ENCODE peak calls at places on chromosomes 5 and 9, in nine cellular contexts. One of them, this sample, is unnamed.
A peak's percentile ranks its signal among the peaks of the same experiment; 100 is the strongest.

GRCh38 chr9:35258665-35259474 is 97.1 kb downstream of the UNC13B start:
- DNase-seq in AG10803: peak; percentile 79
- DNase-seq in CD4-positive, alpha-beta T cell: peak; percentile 28
- DNase-seq in tibial artery: peak; percentile 73
- DNase-seq in MCF 10A: peak; percentile 81
- DNase-seq in fibroblast of pulmonary artery: peak; percentile 87
- DNase-seq in GM12878: no peak
- DNase-seq in GM06990: no peak
- DNase-seq in AG09319: peak; percentile 47
- DNase-seq in this sample: peak; percentile 83

GRCh38 chr9:134569626-134570025 is 72.0 kb upstream of the COL5A1 start:
- DNase-seq in MCF 10A: no peak
- DNase-seq in AG10803: no peak
- DNase-seq in tibial artery: no peak
- DNase-seq in GM06990: no peak
- DNase-seq in fibroblast of pulmonary artery: no peak
- DNase-seq in CD4-positive, alpha-beta T cell: no peak
- DNase-seq in AG09319: no peak
- DNase-seq in GM12878: no peak
- DNase-seq in this sample: no peak

GRCh38 chr9:135068776-135069415 is 18.6 kb upstream of the OLFM1 start:
- DNase-seq in fibroblast of pulmonary artery: no peak
- DNase-seq in MCF 10A: no peak
- DNase-seq in GM12878: no peak
- DNase-seq in AG10803: no peak
- DNase-seq in AG09319: no peak
- DNase-seq in tibial artery: peak; percentile 54
- DNase-seq in CD4-positive, alpha-beta T cell: no peak
- DNase-seq in GM06990: no peak
- DNase-seq in this sample: peak; percentile 34

GRCh38 chr5:40834391-40834848 is 602 bp downstream of the RPL37 start:
- DNase-seq in AG09319: no peak
- DNase-seq in MCF 10A: no peak
- DNase-seq in tibial artery: no peak
- DNase-seq in CD4-positive, alpha-beta T cell: peak; percentile 19
- DNase-seq in GM12878: no peak
- DNase-seq in AG10803: peak; percentile 44
- DNase-seq in GM06990: no peak
- DNase-seq in fibroblast of pulmonary artery: peak; percentile 45
- DNase-seq in this sample: peak; percentile 38

GRCh38 chr5:115842089-115842881 is 550 bp downstream of the AP3S1 start:
- DNase-seq in CD4-positive, alpha-beta T cell: peak; percentile 5
- DNase-seq in AG09319: no peak
- DNase-seq in MCF 10A: peak; percentile 33
- DNase-seq in GM06990: no peak
- DNase-seq in GM12878: no peak
- DNase-seq in fibroblast of pulmonary artery: peak; percentile 63
- DNase-seq in AG10803: peak; percentile 44
- DNase-seq in tibial artery: no peak
- DNase-seq in this sample: peak; percentile 56

GRCh38 chr9:97632406-97632991 is 669 bp downstream of the TSTD2 start:
- DNase-seq in GM06990: no peak
- DNase-seq in MCF 10A: no peak
- DNase-seq in AG09319: peak; percentile 59
- DNase-seq in GM12878: no peak
- DNase-seq in AG10803: peak; percentile 80
- DNase-seq in CD4-positive, alpha-beta T cell: no peak
- DNase-seq in fibroblast of pulmonary artery: peak; percentile 83
- DNase-seq in tibial artery: no peak
- DNase-seq in this sample: peak; percentile 63

GRCh38 chr9:114004221-114004716 is 73.8 kb downstream of the AMBP start:
- DNase-seq in GM06990: no peak
- DNase-seq in AG09319: no peak
- DNase-seq in AG10803: no peak
- DNase-seq in CD4-positive, alpha-beta T cell: no peak
- DNase-seq in GM12878: no peak
- DNase-seq in MCF 10A: no peak
- DNase-seq in tibial artery: peak; percentile 92
- DNase-seq in fibroblast of pulmonary artery: peak; percentile 26
- DNase-seq in this sample: peak; percentile 46

GRCh38 chr9:81625969-81626368 is 63.4 kb downstream of the TLE1 start:
- DNase-seq in MCF 10A: no peak
- DNase-seq in CD4-positive, alpha-beta T cell: no peak
- DNase-seq in fibroblast of pulmonary artery: no peak
- DNase-seq in AG09319: no peak
- DNase-seq in GM12878: no peak
- DNase-seq in GM06990: no peak
- DNase-seq in tibial artery: no peak
- DNase-seq in AG10803: no peak
- DNase-seq in this sample: no peak

GRCh38 chr9:37503736-37504135 is 18.0 kb downstream of the POLR1E start:
- DNase-seq in CD4-positive, alpha-beta T cell: peak; percentile 16
- DNase-seq in GM12878: no peak
- DNase-seq in AG09319: no peak
- DNase-seq in fibroblast of pulmonary artery: no peak
- DNase-seq in tibial artery: no peak
- DNase-seq in GM06990: no peak
- DNase-seq in MCF 10A: no peak
- DNase-seq in AG10803: no peak
- DNase-seq in this sample: no peak

GRCh38 chr9:12178634-12179033 is 514.6 kb upstream of the TYRP1 start:
- DNase-seq in MCF 10A: no peak
- DNase-seq in GM12878: no peak
- DNase-seq in AG09319: no peak
- DNase-seq in tibial artery: no peak
- DNase-seq in GM06990: no peak
- DNase-seq in AG10803: no peak
- DNase-seq in CD4-positive, alpha-beta T cell: no peak
- DNase-seq in fibroblast of pulmonary artery: no peak
- DNase-seq in this sample: no peak

GRCh38 chr5:168409601-168410458 is 76.4 kb upstream of the RARS1 start:
- DNase-seq in fibroblast of pulmonary artery: peak; percentile 83
- DNase-seq in GM06990: no peak
- DNase-seq in AG10803: peak; percentile 64
- DNase-seq in AG09319: peak; percentile 7
- DNase-seq in GM12878: peak; percentile 16
- DNase-seq in CD4-positive, alpha-beta T cell: no peak
- DNase-seq in MCF 10A: peak; percentile 83
- DNase-seq in tibial artery: no peak
- DNase-seq in this sample: no peak

GRCh38 chr9:94788706-94789105 is 62.2 kb downstream of the AOPEP start:
- DNase-seq in AG09319: no peak
- DNase-seq in tibial artery: no peak
- DNase-seq in AG10803: no peak
- DNase-seq in MCF 10A: no peak
- DNase-seq in fibroblast of pulmonary artery: no peak
- DNase-seq in GM06990: no peak
- DNase-seq in CD4-positive, alpha-beta T cell: no peak
- DNase-seq in GM12878: no peak
- DNase-seq in this sample: no peak

GRCh38 chr9:116572095-116572748 is 114.9 kb upstream of the TRIM32 start:
- DNase-seq in GM06990: peak; percentile 32
- DNase-seq in GM12878: no peak
- DNase-seq in tibial artery: peak; percentile 87
- DNase-seq in fibroblast of pulmonary artery: peak; percentile 95
- DNase-seq in MCF 10A: peak; percentile 80
- DNase-seq in AG10803: peak; percentile 83
- DNase-seq in CD4-positive, alpha-beta T cell: no peak
- DNase-seq in AG09319: peak; percentile 70
- DNase-seq in this sample: peak; percentile 84

GRCh38 chr9:12816656-12817101 is 41.9 kb downstream of the LURAP1L start:
- DNase-seq in GM12878: no peak
- DNase-seq in MCF 10A: no peak
- DNase-seq in AG10803: no peak
- DNase-seq in GM06990: no peak
- DNase-seq in CD4-positive, alpha-beta T cell: no peak
- DNase-seq in tibial artery: no peak
- DNase-seq in AG09319: no peak
- DNase-seq in fibroblast of pulmonary artery: no peak
- DNase-seq in this sample: no peak

GRCh38 chr5:176319827-176320554 is 41.6 kb downstream of the KIAA1191 start:
- DNase-seq in CD4-positive, alpha-beta T cell: no peak
- DNase-seq in AG09319: no peak
- DNase-seq in GM06990: no peak
- DNase-seq in AG10803: peak; percentile 11
- DNase-seq in tibial artery: no peak
- DNase-seq in fibroblast of pulmonary artery: peak; percentile 21
- DNase-seq in MCF 10A: peak; percentile 25
- DNase-seq in GM12878: no peak
- DNase-seq in this sample: no peak

GRCh38 chr9:35110327-35110758 is 5.3 kb downstream of the ATOSB start:
- DNase-seq in tibial artery: peak; percentile 92
- DNase-seq in CD4-positive, alpha-beta T cell: no peak
- DNase-seq in AG10803: peak; percentile 56
- DNase-seq in GM06990: no peak
- DNase-seq in MCF 10A: peak; percentile 56
- DNase-seq in fibroblast of pulmonary artery: peak; percentile 42
- DNase-seq in AG09319: no peak
- DNase-seq in GM12878: no peak
- DNase-seq in this sample: no peak

GRCh38 chr5:133735346-133735745 is 123.0 kb upstream of the FSTL4 start:
- DNase-seq in AG10803: peak; percentile 12
- DNase-seq in CD4-positive, alpha-beta T cell: no peak
- DNase-seq in AG09319: no peak
- DNase-seq in fibroblast of pulmonary artery: peak; percentile 3
- DNase-seq in MCF 10A: peak; percentile 29
- DNase-seq in GM12878: no peak
- DNase-seq in tibial artery: no peak
- DNase-seq in GM06990: no peak
- DNase-seq in this sample: no peak

GRCh38 chr5:32707394-32707997 is 3.6 kb upstream of the NPR3 start:
- DNase-seq in GM06990: no peak
- DNase-seq in tibial artery: no peak
- DNase-seq in CD4-positive, alpha-beta T cell: no peak
- DNase-seq in AG09319: no peak
- DNase-seq in GM12878: no peak
- DNase-seq in MCF 10A: peak; percentile 50
- DNase-seq in fibroblast of pulmonary artery: peak; percentile 58
- DNase-seq in AG10803: peak; percentile 47
- DNase-seq in this sample: no peak
- TF ChIP-seq CTCF in GM06990: peak; percentile 57
- TF ChIP-seq CTCF in tibial artery: peak; percentile 58
- TF ChIP-seq CTCF in CD4-positive, alpha-beta T cell: no peak
- TF ChIP-seq CTCF in AG09319: peak; percentile 53
- TF ChIP-seq CTCF in GM12878: peak; percentile 30
- TF ChIP-seq CTCF in MCF 10A: peak; percentile 53
- TF ChIP-seq CTCF in fibroblast of pulmonary artery: peak; percentile 58
- TF ChIP-seq CTCF in AG10803: peak; percentile 68
- TF ChIP-seq CTCF in this sample: peak; percentile 29

DNA sequence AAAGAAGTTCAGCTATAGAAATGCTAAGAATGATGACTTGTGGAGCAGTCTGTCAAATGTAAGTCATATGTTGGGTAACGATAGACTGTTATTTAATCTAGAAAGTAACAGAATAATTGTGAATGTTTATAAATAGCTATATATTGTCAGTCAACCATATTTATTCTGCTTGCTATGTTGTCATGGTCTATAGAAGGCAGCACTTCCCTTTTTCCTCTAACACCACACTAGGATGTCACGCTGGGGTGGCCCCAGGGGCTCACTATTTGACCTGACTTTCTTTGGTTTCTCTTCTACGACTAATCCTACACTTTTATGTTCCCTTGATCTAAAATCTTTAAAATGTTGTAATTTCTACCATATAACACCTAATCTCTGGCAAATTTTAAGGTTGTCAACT is 20.5 kb downstream of the ERAP2 start:
- DNase-seq in fibroblast of pulmonary artery: no peak
- DNase-seq in CD4-positive, alpha-beta T cell: no peak
- DNase-seq in tibial artery: no peak
- DNase-seq in GM06990: peak; percentile 34
- DNase-seq in MCF 10A: no peak
- DNase-seq in GM12878: no peak
- DNase-seq in AG10803: no peak
- DNase-seq in AG09319: no peak
- DNase-seq in this sample: no peak
- TF ChIP-seq CTCF in fibroblast of pulmonary artery: no peak
- TF ChIP-seq CTCF in CD4-positive, alpha-beta T cell: no peak
- TF ChIP-seq CTCF in tibial artery: no peak
- TF ChIP-seq CTCF in GM06990: peak; percentile 21
- TF ChIP-seq CTCF in MCF 10A: no peak
- TF ChIP-seq CTCF in GM12878: no peak
- TF ChIP-seq CTCF in AG10803: no peak
- TF ChIP-seq CTCF in AG09319: no peak
- TF ChIP-seq CTCF in this sample: no peak

DNA sequence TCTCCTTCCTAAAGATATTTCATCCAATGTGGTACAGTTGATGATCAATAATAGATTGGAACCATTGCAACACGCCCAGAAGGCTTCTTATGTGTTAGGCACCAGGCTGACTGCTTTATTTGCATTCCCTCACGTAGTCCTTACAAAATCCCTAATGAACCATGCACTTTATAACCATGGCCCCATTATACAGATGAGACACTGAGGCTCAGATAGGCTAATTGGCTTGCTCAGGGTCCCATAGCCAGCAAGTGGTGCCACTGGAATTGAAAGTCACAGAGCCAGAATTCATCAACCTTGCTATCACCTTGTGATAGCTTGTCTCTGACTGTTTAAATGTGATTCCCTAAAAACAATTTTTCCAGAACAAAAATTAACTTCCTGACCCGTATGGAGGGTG is 27.8 kb upstream of the RAI14 start:
- DNase-seq in MCF 10A: no peak
- DNase-seq in AG10803: no peak
- DNase-seq in AG09319: no peak
- DNase-seq in fibroblast of pulmonary artery: no peak
- DNase-seq in GM12878: no peak
- DNase-seq in CD4-positive, alpha-beta T cell: no peak
- DNase-seq in GM06990: no peak
- DNase-seq in tibial artery: no peak
- DNase-seq in this sample: no peak
- TF ChIP-seq CTCF in MCF 10A: no peak
- TF ChIP-seq CTCF in AG10803: no peak
- TF ChIP-seq CTCF in AG09319: no peak
- TF ChIP-seq CTCF in fibroblast of pulmonary artery: no peak
- TF ChIP-seq CTCF in GM12878: no peak
- TF ChIP-seq CTCF in CD4-positive, alpha-beta T cell: no peak
- TF ChIP-seq CTCF in GM06990: no peak
- TF ChIP-seq CTCF in tibial artery: no peak
- TF ChIP-seq CTCF in this sample: no peak

DNA sequence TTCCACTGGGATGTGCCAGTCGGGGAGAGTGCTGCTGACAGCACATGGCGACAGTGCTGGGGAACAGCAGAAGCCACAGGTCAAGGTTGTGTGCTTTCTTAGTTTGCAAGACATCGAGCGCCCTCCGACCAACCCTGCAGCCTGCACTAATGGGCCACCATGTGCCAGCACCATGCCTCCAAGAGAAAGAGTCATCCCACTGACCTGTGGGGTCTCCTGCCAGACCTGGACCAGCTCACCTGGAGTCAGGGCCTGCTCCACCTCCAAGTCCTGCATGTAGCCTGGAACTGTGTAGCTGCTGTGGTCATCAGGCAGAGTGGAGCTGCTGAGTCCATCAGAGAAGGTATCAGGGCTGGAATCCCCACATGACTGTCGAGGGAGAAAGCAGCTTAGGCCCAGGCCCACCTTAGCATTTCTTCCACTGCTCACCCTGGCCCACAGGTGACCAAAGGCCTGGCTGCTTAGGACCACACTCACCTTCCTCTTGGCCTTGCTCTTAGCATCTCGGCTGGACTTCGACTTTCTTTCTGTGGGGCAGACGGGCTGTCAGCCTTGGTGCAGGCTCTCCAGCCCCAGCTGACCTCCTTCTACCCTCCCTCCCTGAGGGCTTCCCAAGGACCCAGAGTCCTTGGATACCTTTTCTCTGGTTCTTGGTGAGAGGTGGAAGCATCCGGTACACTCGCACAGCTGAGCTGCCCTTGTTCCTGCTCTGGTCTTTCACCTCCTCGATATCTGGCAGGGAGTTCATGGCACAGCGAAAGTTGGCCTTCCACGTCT is 4.1 kb downstream of the IRF1 start:
- DNase-seq in GM06990: no peak
- DNase-seq in tibial artery: peak; percentile 41
- DNase-seq in CD4-positive, alpha-beta T cell: no peak
- DNase-seq in AG09319: no peak
- DNase-seq in MCF 10A: no peak
- DNase-seq in GM12878: no peak
- DNase-seq in AG10803: no peak
- DNase-seq in fibroblast of pulmonary artery: no peak
- DNase-seq in this sample: peak; percentile 46
- TF ChIP-seq CTCF in GM06990: no peak
- TF ChIP-seq CTCF in tibial artery: no peak
- TF ChIP-seq CTCF in CD4-positive, alpha-beta T cell: no peak
- TF ChIP-seq CTCF in AG09319: no peak
- TF ChIP-seq CTCF in MCF 10A: no peak
- TF ChIP-seq CTCF in GM12878: no peak
- TF ChIP-seq CTCF in AG10803: no peak
- TF ChIP-seq CTCF in fibroblast of pulmonary artery: no peak
- TF ChIP-seq CTCF in this sample: no peak

This sample was measured in Peyer's patch.